ENCODE peak calls at places on chromosomes 7 and 10, in eight cellular contexts. One of them, this sample, is unnamed.

GRCh38 chr10:5530846-5531557 is 6.2 kb downstream of the CALML3 start:
- DNase-seq in nucleus accumbens: no peak
- DNase-seq in ELR: no peak
- DNase-seq in RCC 7860: no peak
- DNase-seq in prostate gland: no peak
- DNase-seq in NCI-H187: no peak
- DNase-seq in adrenal gland: no peak
- DNase-seq in esophagus squamous epithelium: no peak
- DNase-seq in this sample: no peak

GRCh38 chr10:101207026-101207425 is 22.2 kb downstream of the LBX1 start:
- DNase-seq in prostate gland: no peak
- DNase-seq in nucleus accumbens: no peak
- DNase-seq in NCI-H187: no peak
- DNase-seq in adrenal gland: no peak
- DNase-seq in esophagus squamous epithelium: no peak
- DNase-seq in RCC 7860: no peak
- DNase-seq in ELR: no peak
- DNase-seq in this sample: no peak

GRCh38 chr10:43262043-43262901 is 4.6 kb downstream of the RASGEF1A start:
- DNase-seq in ELR: peak
- DNase-seq in NCI-H187: no peak
- DNase-seq in adrenal gland: no peak
- DNase-seq in prostate gland: no peak
- DNase-seq in RCC 7860: no peak
- DNase-seq in nucleus accumbens: peak
- DNase-seq in esophagus squamous epithelium: no peak
- DNase-seq in this sample: no peak

GRCh38 chr7:111394891-111395290 is 167.4 kb downstream of the IMMP2L start:
- DNase-seq in nucleus accumbens: no peak
- DNase-seq in RCC 7860: no peak
- DNase-seq in prostate gland: no peak
- DNase-seq in adrenal gland: no peak
- DNase-seq in NCI-H187: no peak
- DNase-seq in ELR: no peak
- DNase-seq in esophagus squamous epithelium: no peak
- DNase-seq in this sample: no peak

GRCh38 chr10:100340948-100341847 is 5.8 kb upstream of the SCD start:
- DNase-seq in esophagus squamous epithelium: no peak
- DNase-seq in nucleus accumbens: peak
- DNase-seq in RCC 7860: no peak
- DNase-seq in ELR: no peak
- DNase-seq in prostate gland: no peak
- DNase-seq in NCI-H187: no peak
- DNase-seq in adrenal gland: peak
- DNase-seq in this sample: no peak

GRCh38 chr7:37585064-37585463 is 98.5 kb upstream of the GPR141 start:
- DNase-seq in ELR: no peak
- DNase-seq in prostate gland: no peak
- DNase-seq in esophagus squamous epithelium: no peak
- DNase-seq in adrenal gland: no peak
- DNase-seq in nucleus accumbens: no peak
- DNase-seq in NCI-H187: no peak
- DNase-seq in RCC 7860: no peak
- DNase-seq in this sample: no peak

GRCh38 chr7:135599471-135599870 is 41.8 kb downstream of the NUP205 start:
- DNase-seq in NCI-H187: no peak
- DNase-seq in ELR: peak
- DNase-seq in nucleus accumbens: no peak
- DNase-seq in adrenal gland: no peak
- DNase-seq in prostate gland: no peak
- DNase-seq in esophagus squamous epithelium: no peak
- DNase-seq in RCC 7860: no peak
- DNase-seq in this sample: no peak

GRCh38 chr10:130899856-130900255 is 411.7 kb downstream of the TCERG1L start:
- DNase-seq in prostate gland: no peak
- DNase-seq in NCI-H187: no peak
- DNase-seq in adrenal gland: no peak
- DNase-seq in ELR: no peak
- DNase-seq in nucleus accumbens: no peak
- DNase-seq in esophagus squamous epithelium: no peak
- DNase-seq in RCC 7860: no peak
- DNase-seq in this sample: no peak

GRCh38 chr7:112086496-112087254 is 119.5 kb downstream of the DOCK4 start:
- DNase-seq in nucleus accumbens: no peak
- DNase-seq in esophagus squamous epithelium: no peak
- DNase-seq in ELR: no peak
- DNase-seq in NCI-H187: no peak
- DNase-seq in prostate gland: no peak
- DNase-seq in adrenal gland: no peak
- DNase-seq in RCC 7860: peak
- DNase-seq in this sample: no peak

GRCh38 chr7:98354511-98355249 is 46.2 kb downstream of the BAIAP2L1 start:
- DNase-seq in nucleus accumbens: no peak
- DNase-seq in esophagus squamous epithelium: no peak
- DNase-seq in prostate gland: peak
- DNase-seq in adrenal gland: peak
- DNase-seq in RCC 7860: peak
- DNase-seq in ELR: peak
- DNase-seq in NCI-H187: no peak
- DNase-seq in this sample: no peak

GRCh38 chr10:70693619-70694286 is 21.4 kb downstream of the ADAMTS14 start:
- DNase-seq in nucleus accumbens: no peak
- DNase-seq in RCC 7860: no peak
- DNase-seq in NCI-H187: no peak
- DNase-seq in ELR: peak
- DNase-seq in esophagus squamous epithelium: no peak
- DNase-seq in prostate gland: no peak
- DNase-seq in adrenal gland: no peak
- DNase-seq in this sample: no peak

GRCh38 chr7:6175642-6176041 is 96.8 kb downstream of the CYTH3 start:
- DNase-seq in esophagus squamous epithelium: no peak
- DNase-seq in NCI-H187: no peak
- DNase-seq in adrenal gland: no peak
- DNase-seq in nucleus accumbens: no peak
- DNase-seq in ELR: peak
- DNase-seq in prostate gland: no peak
- DNase-seq in RCC 7860: no peak
- DNase-seq in this sample: no peak

GRCh38 chr10:133473270-133473669 is 19.5 kb downstream of the SCART1 start:
- DNase-seq in esophagus squamous epithelium: no peak
- DNase-seq in prostate gland: no peak
- DNase-seq in nucleus accumbens: no peak
- DNase-seq in adrenal gland: no peak
- DNase-seq in RCC 7860: no peak
- DNase-seq in NCI-H187: no peak
- DNase-seq in ELR: no peak
- DNase-seq in this sample: no peak

GRCh38 chr10:88544140-88544870 is 38.8 kb downstream of the RNLS start:
- DNase-seq in adrenal gland: no peak
- DNase-seq in RCC 7860: no peak
- DNase-seq in nucleus accumbens: no peak
- DNase-seq in NCI-H187: no peak
- DNase-seq in ELR: no peak
- DNase-seq in prostate gland: no peak
- DNase-seq in esophagus squamous epithelium: no peak
- DNase-seq in this sample: no peak

GRCh38 chr7:12715372-12716133 is 28.1 kb downstream of the ARL4A start:
- DNase-seq in prostate gland: peak
- DNase-seq in nucleus accumbens: no peak
- DNase-seq in ELR: peak
- DNase-seq in esophagus squamous epithelium: peak
- DNase-seq in NCI-H187: no peak
- DNase-seq in adrenal gland: peak
- DNase-seq in RCC 7860: peak
- DNase-seq in this sample: no peak

GRCh38 chr10:11509036-11509435 is 102.4 kb downstream of the USP6NL start:
- DNase-seq in adrenal gland: no peak
- DNase-seq in esophagus squamous epithelium: no peak
- DNase-seq in RCC 7860: no peak
- DNase-seq in ELR: no peak
- DNase-seq in NCI-H187: no peak
- DNase-seq in nucleus accumbens: no peak
- DNase-seq in prostate gland: no peak
- DNase-seq in this sample: no peak

GRCh38 chr10:89392974-89393373 is 551 bp downstream of the IFIT1 start:
- DNase-seq in adrenal gland: peak
- DNase-seq in nucleus accumbens: peak
- DNase-seq in esophagus squamous epithelium: no peak
- DNase-seq in prostate gland: peak
- DNase-seq in RCC 7860: peak
- DNase-seq in NCI-H187: no peak
- DNase-seq in ELR: peak
- DNase-seq in this sample: no peak

GRCh38 chr10:17768506-17768905 is 16.5 kb downstream of the TMEM236 start:
- DNase-seq in ELR: peak
- DNase-seq in NCI-H187: no peak
- DNase-seq in esophagus squamous epithelium: no peak
- DNase-seq in RCC 7860: no peak
- DNase-seq in adrenal gland: no peak
- DNase-seq in nucleus accumbens: no peak
- DNase-seq in prostate gland: no peak
- DNase-seq in this sample: no peak

GRCh38 chr7:138768251-138768650 is 29.5 kb upstream of the TMEM213 start:
- DNase-seq in adrenal gland: no peak
- DNase-seq in esophagus squamous epithelium: no peak
- DNase-seq in prostate gland: no peak
- DNase-seq in ELR: no peak
- DNase-seq in nucleus accumbens: no peak
- DNase-seq in NCI-H187: peak
- DNase-seq in RCC 7860: no peak
- DNase-seq in this sample: no peak

GRCh38 chr7:150941983-150942590 is 36.0 kb downstream of the KCNH2 start:
- DNase-seq in adrenal gland: peak
- DNase-seq in NCI-H187: peak
- DNase-seq in esophagus squamous epithelium: no peak
- DNase-seq in nucleus accumbens: no peak
- DNase-seq in RCC 7860: no peak
- DNase-seq in ELR: no peak
- DNase-seq in prostate gland: no peak
- DNase-seq in this sample: no peak

GRCh38 chr10:78433722-78434535 is 400.3 kb downstream of the RPS24 start:
- DNase-seq in prostate gland: no peak
- DNase-seq in esophagus squamous epithelium: no peak
- DNase-seq in RCC 7860: no peak
- DNase-seq in ELR: no peak
- DNase-seq in nucleus accumbens: no peak
- DNase-seq in NCI-H187: no peak
- DNase-seq in adrenal gland: no peak
- DNase-seq in this sample: no peak

GRCh38 chr7:12638851-12639467 is 48.5 kb upstream of the ARL4A start:
- DNase-seq in adrenal gland: no peak
- DNase-seq in RCC 7860: peak
- DNase-seq in NCI-H187: peak
- DNase-seq in esophagus squamous epithelium: no peak
- DNase-seq in ELR: peak
- DNase-seq in nucleus accumbens: no peak
- DNase-seq in prostate gland: no peak
- DNase-seq in this sample: no peak

GRCh38 chr10:132516771-132517725 is 20.5 kb upstream of the INPP5A start:
- DNase-seq in nucleus accumbens: peak
- DNase-seq in prostate gland: peak
- DNase-seq in adrenal gland: peak
- DNase-seq in NCI-H187: no peak
- DNase-seq in RCC 7860: peak
- DNase-seq in ELR: peak
- DNase-seq in esophagus squamous epithelium: no peak
- DNase-seq in this sample: no peak

GRCh38 chr7:139991267-139991666 is 71.5 kb downstream of the PARP12 start:
- DNase-seq in NCI-H187: no peak
- DNase-seq in prostate gland: no peak
- DNase-seq in nucleus accumbens: no peak
- DNase-seq in ELR: no peak
- DNase-seq in adrenal gland: no peak
- DNase-seq in esophagus squamous epithelium: no peak
- DNase-seq in RCC 7860: no peak
- DNase-seq in this sample: no peak

GRCh38 chr10:5988336-5988920 is 11.1 kb upstream of the IL15RA start:
- DNase-seq in NCI-H187: no peak
- DNase-seq in adrenal gland: no peak
- DNase-seq in ELR: no peak
- DNase-seq in esophagus squamous epithelium: no peak
- DNase-seq in RCC 7860: no peak
- DNase-seq in prostate gland: no peak
- DNase-seq in nucleus accumbens: no peak
- DNase-seq in this sample: no peak